ENCODE peak calls at places on chromosomes 7 and 10, in four cellular contexts. K is vagina, Q is right atrium auricular region, S is progenitor cell of endocrine pancreas. F is an unnamed sample.

GRCh38 chr10:26439436-26440090 is 1.4 kb downstream of the APBB1IP start:
- DNase-seq in K (no peak), S (no peak), Q (no peak), F (no peak)

GRCh38 chr10:117391436-117392205 is 16.4 kb upstream of the PDZD8 start:
- DNase-seq in K (no peak), S (no peak), Q (no peak), F (no peak)

GRCh38 chr7:21616796-21617436 is 74.1 kb downstream of the DNAH11 start:
- DNase-seq in S (no peak), Q (no peak), K (no peak), F (no peak)

GRCh38 chr7:148847815-148848726 is 36.0 kb downstream of the EZH2 start:
- DNase-seq in K (no peak), Q (no peak), S (no peak), F (no peak)

GRCh38 chr10:49568235-49568634 is 29.3 kb upstream of the ERCC6 start:
- DNase-seq in S (no peak), Q (no peak), K (no peak), F (no peak)

GRCh38 chr10:84114088-84114667 is 25.1 kb upstream of the GHITM start:
- DNase-seq in Q (no peak), K (no peak), S (no peak), F (no peak)

GRCh38 chr10:84290235-84290634 is 38.2 kb upstream of the CCSER2 start:
- DNase-seq in K (no peak), Q (no peak), S (no peak), F (no peak)

GRCh38 chr7:15723840-15724239 is 37.4 kb upstream of the MEOX2 start:
- DNase-seq in Q (no peak), K (no peak), S (no peak), F (no peak)

GRCh38 chr7:102319671-102320070 is 33.0 kb downstream of the SH2B2 start:
- DNase-seq in Q (no peak), S (no peak), K (no peak), F (no peak)

GRCh38 chr7:22604246-22604645 is 104.3 kb upstream of the STEAP1B start:
- DNase-seq in S (no peak), Q (no peak), K (no peak), F (no peak)

DNA sequence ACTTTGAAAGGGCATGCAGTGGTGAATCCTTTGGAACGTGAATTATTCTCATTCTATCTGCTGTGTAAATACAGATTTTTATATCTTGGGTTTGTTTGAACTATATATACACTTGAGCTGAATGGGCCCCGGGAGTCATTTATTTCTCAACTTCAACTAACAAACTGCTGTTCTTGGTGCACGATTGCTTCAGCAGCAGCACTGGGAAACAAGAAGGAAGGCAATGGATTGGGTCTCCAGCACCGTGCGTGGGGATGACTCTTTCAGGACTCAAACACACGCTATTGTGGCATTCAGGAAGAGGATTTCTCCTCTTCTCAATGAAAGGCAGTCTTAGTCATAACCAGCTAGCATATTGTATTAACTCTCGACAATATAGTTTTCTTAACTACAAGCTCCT is 226.0 kb upstream of the NFE2L3 start:
- DNase-seq in S (no peak), Q (peak), K (no peak), F (no peak)
- TF ChIP-seq CTCF in S (no peak), Q (no peak), K (no peak), F (no peak)

GRCh38 chr7:37657798-37658197 is 25.8 kb upstream of the GPR141 start:
- DNase-seq in S (no peak), K (no peak), Q (no peak), F (no peak)

GRCh38 chr7:37660614-37661013 is 23.0 kb upstream of the GPR141 start:
- DNase-seq in S (no peak), Q (no peak), K (no peak), F (no peak)

GRCh38 chr7:37659971-37660370 is 23.6 kb upstream of the GPR141 start:
- DNase-seq in S (no peak), K (no peak), Q (no peak), F (no peak)

DNA sequence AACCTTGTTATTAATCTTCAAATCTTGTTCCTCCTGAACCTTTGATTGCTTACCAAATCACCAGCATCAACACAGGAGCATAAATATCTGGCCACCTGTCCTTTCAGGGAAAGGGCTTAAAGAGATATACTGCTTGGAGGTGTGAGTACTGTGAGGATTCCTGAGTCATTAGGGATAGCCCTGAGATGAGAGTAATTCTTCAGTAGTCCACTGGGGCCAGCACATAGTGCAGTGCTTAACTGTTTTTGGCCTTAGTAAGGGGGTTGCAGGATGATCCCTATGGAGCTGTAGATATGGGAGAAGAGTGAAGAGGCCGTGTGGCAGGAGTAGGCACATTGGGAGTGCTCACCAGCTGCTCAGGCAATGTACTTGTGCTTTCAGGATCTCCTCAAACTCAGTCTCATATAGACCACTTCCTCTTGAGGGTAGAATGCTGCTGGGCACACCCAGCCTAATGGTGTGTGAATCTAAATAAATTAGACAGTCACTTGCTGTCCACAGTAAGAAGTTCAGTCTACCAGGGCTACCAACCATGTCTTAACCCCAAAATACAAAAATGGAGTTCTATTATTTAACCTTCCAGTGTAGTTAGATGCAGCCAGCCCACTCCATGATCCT is 26.5 kb upstream of the GPR141 start:
- DNase-seq in K (no peak), S (no peak), Q (no peak), F (no peak)
- TF ChIP-seq CTCF in K (no peak), S (no peak), Q (no peak), F (no peak)

DNA sequence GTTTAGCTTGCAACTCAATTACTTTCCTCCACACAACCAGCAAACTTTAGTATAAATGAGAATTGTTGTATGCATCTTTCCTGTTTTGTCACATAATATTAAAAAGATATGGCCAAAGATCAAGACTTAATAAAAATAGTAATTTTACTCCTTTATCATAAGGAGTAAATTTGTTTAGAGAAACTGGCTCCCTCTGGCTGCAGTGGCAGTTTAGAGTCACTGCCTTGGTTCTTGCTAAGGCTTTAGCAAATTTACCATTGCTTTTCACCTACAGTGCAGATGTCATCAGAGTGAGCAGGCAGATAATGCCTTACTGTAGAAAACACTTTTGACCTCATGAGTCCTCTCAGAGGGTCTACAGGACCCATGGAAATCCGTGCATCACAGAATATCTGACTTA is 2.6 kb downstream of the PRPF18 start:
- DNase-seq in S (no peak), K (no peak), Q (no peak), F (no peak)
- TF ChIP-seq CTCF in S (no peak), K (no peak), Q (no peak), F (no peak)

GRCh38 chr10:75187961-75188426 is 22.6 kb upstream of the VDAC2 start:
- DNase-seq in Q (peak), S (peak), K (no peak), F (no peak)
- TF ChIP-seq CTCF in Q (peak), S (peak), K (peak), F (no peak)

DNA sequence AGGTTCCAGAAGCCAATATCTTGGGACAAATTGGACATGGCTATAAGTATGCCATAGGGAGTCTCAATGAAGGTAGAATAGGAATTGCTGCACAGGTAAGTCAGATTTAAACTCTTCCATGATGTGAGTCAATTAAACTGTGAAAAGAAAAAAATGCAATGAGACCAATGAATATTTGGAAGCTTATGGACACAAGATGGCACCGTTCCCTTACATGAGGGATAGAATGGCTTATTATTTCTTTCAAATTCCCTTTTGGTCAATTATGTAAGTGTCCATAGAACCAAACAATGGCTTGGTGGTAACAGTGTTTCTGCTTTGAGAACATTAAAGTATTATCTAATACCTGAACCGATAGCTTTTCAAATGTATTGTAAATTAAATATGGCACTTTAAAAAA is 35.6 kb downstream of the ACADSB start:
- DNase-seq in Q (no peak), K (no peak), S (no peak), F (no peak)
- TF ChIP-seq CTCF in Q (no peak), K (no peak), S (peak), F (no peak)

DNA sequence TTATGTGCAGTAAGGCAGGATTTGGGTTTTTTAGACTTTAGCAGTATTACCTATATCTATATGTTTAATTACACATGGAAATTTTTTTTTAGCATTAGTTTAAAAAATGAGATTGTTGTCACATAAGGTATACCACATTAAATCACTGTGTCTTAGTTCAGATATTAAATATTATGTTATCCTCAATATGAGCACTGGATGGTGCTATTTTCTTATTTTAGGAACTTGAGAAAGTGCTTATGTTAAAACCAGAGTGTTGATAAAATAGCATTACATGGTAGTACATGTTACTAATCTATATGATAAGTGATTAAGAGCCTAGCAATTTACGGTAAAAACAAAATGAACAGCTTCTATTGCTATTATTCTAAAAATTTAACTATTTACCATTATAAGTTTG is 28.8 kb downstream of the MIOS start:
- DNase-seq in S (no peak), Q (no peak), K (no peak), F (no peak)
- TF ChIP-seq CTCF in S (peak), Q (peak), K (no peak), F (peak)

GRCh38 chr10:59633063-59633462 is 76.6 kb downstream of the SLC16A9 start:
- DNase-seq in K (no peak), S (no peak), Q (no peak), F (no peak)
- TF ChIP-seq CTCF in K (no peak), S (peak), Q (no peak), F (no peak)

GRCh38 chr7:87154166-87154565 is 1.9 kb downstream of the DMTF1 start:
- DNase-seq in Q (no peak), S (no peak), K (no peak), F (no peak)

GRCh38 chr7:87151701-87152111 is 547 bp upstream of the DMTF1 start:
- DNase-seq in S (no peak), Q (no peak), K (no peak), F (no peak)

GRCh38 chr7:87152897-87153641 is 816 bp downstream of the DMTF1 start:
- DNase-seq in K (no peak), Q (no peak), S (no peak), F (peak)

GRCh38 chr7:87151002-87151505 is 1.2 kb upstream of the DMTF1 start:
- DNase-seq in S (no peak), Q (no peak), K (no peak), F (no peak)

DNA sequence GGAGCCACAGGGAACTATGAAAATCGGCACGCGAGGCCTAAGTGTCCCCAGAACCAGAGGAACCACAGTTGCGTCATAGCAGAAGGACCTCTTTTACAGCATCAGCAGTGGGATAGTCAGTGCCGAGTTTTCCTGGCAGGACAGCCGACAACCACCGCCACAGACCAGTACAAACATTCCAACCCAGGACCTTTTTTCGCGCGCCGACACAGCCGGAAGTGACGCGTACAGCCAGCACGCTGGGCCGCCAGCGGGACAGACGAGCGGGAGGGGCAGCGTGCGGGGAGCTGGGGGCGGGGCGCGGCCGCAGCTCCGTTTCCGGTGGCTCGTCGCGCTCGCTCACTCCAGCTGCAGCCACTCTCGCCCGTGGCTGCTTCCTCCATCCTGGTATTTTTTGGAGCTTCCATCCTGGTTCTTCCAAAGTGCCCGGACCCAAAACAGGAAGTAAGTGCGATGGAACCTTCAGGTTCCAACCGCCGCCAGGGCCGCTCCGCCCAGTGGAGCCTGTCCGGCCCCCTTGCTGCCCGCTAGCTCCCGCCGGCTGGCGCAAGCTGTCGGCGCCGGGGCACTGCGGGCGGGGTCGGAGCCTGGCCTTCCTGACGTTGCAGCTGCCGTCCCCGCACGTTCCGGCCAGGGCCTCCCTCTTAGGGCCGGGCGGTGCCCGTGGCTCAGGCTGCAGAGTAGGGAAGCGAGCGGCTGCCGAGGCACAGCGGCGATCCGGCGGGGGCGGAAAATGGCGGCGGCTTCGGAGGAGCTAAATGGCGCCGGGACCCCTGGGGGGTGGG is at the start of gene DMTF1:
- DNase-seq in Q (peak), K (peak), S (peak), F (peak)
- TF ChIP-seq CTCF in Q (peak), K (no peak), S (peak), F (no peak)

DNA sequence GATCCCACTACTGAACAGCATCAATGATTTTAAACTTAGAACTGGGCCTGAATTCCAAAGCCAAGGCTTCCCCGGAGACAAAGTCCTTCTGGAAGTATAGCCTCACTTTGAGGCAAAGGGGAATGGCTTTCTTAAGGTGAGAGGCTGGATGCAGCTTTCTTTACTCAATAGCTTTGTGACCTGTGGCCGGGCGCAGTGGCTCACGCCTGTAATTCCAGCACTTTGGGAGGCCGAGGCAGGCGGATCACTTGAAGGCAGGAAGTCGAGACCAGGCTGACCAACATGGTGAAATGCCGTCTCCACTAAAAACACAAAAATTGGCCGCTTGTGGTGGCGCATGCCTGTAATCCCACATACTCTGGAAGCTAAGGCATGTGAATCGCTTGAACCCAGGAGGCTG is 3.2 kb upstream of the FGFR2 start:
- DNase-seq in S (no peak), Q (no peak), K (no peak), F (no peak)
- TF ChIP-seq CTCF in S (no peak), Q (no peak), K (no peak), F (no peak)

DNA sequence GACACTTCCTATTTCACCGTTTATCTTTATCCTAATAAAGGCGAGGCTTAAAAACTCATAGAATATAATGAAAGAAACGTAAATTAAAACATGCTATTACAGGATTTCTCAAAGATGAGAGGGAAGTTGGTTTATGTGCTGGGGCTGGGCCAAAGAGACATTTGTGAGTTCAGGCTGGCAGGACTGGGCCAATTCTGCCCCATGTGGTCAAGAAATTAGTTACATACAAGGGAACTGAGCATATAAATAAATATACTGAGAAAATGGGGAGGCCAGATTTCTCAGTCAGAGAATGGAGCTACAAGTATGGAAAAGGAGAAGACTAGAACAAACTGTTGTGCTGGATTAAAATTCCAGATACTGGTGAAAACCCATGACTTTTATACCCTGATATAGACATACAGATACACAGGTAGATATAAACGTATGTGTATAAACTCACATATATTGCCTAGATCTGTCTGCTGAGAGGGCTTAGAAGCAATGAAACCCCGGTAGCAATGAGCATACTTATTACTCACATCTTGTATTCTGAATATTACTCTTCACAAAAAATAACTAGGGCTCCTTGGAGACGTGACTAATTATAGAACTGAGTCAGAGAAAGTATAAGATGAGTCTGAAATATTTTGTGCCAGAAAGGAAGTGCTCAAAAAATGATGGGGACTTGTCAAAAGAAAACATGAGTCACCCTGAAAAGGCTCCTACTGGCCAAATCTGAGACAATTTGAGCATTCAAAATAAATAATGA is 155.7 kb upstream of the FGFR2 start:
- DNase-seq in Q (no peak), S (no peak), K (no peak), F (no peak)
- TF ChIP-seq CTCF in Q (peak), S (peak), K (no peak), F (peak)

F was measured in mesothelial cell of epicardium.